ENCODE peak calls at places on chromosomes 1 and 21, in four cellular contexts. L is GM12878, O is SK-N-SH, B is K562. S is an unnamed sample.

GRCh38 chr1:8816306-8816705 is 1.1 kb downstream of the RERE start:
- DNase-seq in B (no peak), O (no peak), L (no peak), S (no peak)

GRCh38 chr1:175152006-175152652 is 40.4 kb downstream of the KIAA0040 start:
- DNase-seq in B (peak), O (peak), L (no peak), S (peak)

GRCh38 chr21:32001390-32001789 is 128.6 kb downstream of the HUNK start:
- DNase-seq in O (no peak), B (no peak), L (no peak), S (no peak)

GRCh38 chr1:167640051-167640450 is 10.0 kb downstream of the RCSD1 start:
- DNase-seq in L (no peak), O (no peak), B (no peak), S (no peak)

GRCh38 chr1:238485062-238485905 is 594.6 kb upstream of the ZP4 start:
- DNase-seq in B (no peak), L (no peak), O (no peak), S (peak)

GRCh38 chr1:153944005-153944821 is 2.3 kb downstream of the DENND4B start:
- DNase-seq in L (no peak), O (peak), B (peak), S (no peak)

GRCh38 chr1:29709711-29710169 is 473.4 kb downstream of the PTPRU start:
- DNase-seq in B (no peak), O (no peak), L (no peak), S (no peak)

GRCh38 chr1:247574664-247575063 is 13.5 kb upstream of the OR2G2 start:
- DNase-seq in L (no peak), O (no peak), B (no peak), S (no peak)

GRCh38 chr1:170714163-170714562 is 50.2 kb downstream of the PRRX1 start:
- DNase-seq in L (no peak), B (no peak), O (no peak), S (no peak)

GRCh38 chr1:239914827-239915231 is 176.9 kb upstream of the FMN2 start:
- DNase-seq in B (no peak), O (no peak), L (no peak), S (no peak)

GRCh38 chr1:31944205-31945089 is 6.3 kb upstream of the PTP4A2 start:
- DNase-seq in L (peak), B (peak), O (no peak), S (peak)

GRCh38 chr1:246573481-246573880 is 7.2 kb downstream of the CNST start:
- DNase-seq in L (no peak), O (no peak), B (no peak), S (no peak)

GRCh38 chr1:161260346-161260745 is 1.8 kb downstream of the PCP4L1 start:
- DNase-seq in L (no peak), O (no peak), B (no peak), S (no peak)

GRCh38 chr1:20376880-20377494 is 86.3 kb downstream of the VWA5B1 start:
- DNase-seq in B (peak), O (peak), L (no peak), S (peak)

GRCh38 chr1:207405814-207406213 is 48.3 kb upstream of the CR2 start:
- DNase-seq in L (no peak), B (no peak), O (no peak), S (no peak)

GRCh38 chr1:19504796-19505693 is 19.7 kb upstream of the CAPZB start:
- DNase-seq in L (no peak), O (no peak), B (no peak), S (no peak)

GRCh38 chr1:220879090-220879508 is at the start of gene HLX:
- DNase-seq in B (peak), L (no peak), O (peak), S (peak)

GRCh38 chr1:54199151-54199764 is 572 bp downstream of the CYB5RL start:
- DNase-seq in O (no peak), L (no peak), B (no peak), S (no peak)

GRCh38 chr1:25900209-25900608 is 6.0 kb downstream of the STMN1 start:
- DNase-seq in L (no peak), B (no peak), O (no peak), S (no peak)

GRCh38 chr1:143610196-143610595 is 361.6 kb downstream of the FAM72C start:
- DNase-seq in O (no peak), B (no peak), L (no peak), S (no peak)

GRCh38 chr1:172117800-172118199 is 276.5 kb downstream of the DNM3 start:
- DNase-seq in O (no peak), B (no peak), L (peak), S (no peak)

GRCh38 chr1:9315411-9316079 is 22.9 kb downstream of the SPSB1 start:
- DNase-seq in O (no peak), L (peak), B (no peak), S (no peak)

GRCh38 chr1:168347630-168348029 is 67.0 kb downstream of the TBX19 start:
- DNase-seq in O (no peak), B (no peak), L (no peak), S (no peak)

GRCh38 chr1:69126761-69127160 is 441.0 kb upstream of the LRRC7 start:
- DNase-seq in B (no peak), O (no peak), L (no peak), S (no peak)

GRCh38 chr1:59500970-59501742 is 204.3 kb downstream of the FGGY start:
- DNase-seq in L (no peak), O (no peak), B (no peak), S (no peak)

GRCh38 chr1:50861742-50862141 is 98.3 kb downstream of the FAF1 start:
- DNase-seq in L (no peak), B (no peak), O (no peak), S (no peak)

GRCh38 chr1:206560021-206560716 is 52.1 kb downstream of the EIF2D start:
- DNase-seq in O (no peak), L (no peak), B (no peak), S (no peak)

GRCh38 chr1:110875216-110875731 is 2.3 kb downstream of the CD53 start:
- DNase-seq in L (peak), B (peak), O (no peak), S (no peak)

GRCh38 chr1:91617242-91617837 is 116.7 kb downstream of the CDC7 start:
- DNase-seq in L (no peak), B (peak), O (no peak), S (peak)

GRCh38 chr1:169914534-169914933 is 20.8 kb upstream of the SCYL3 start:
- DNase-seq in L (no peak), B (no peak), O (no peak), S (no peak)

GRCh38 chr1:100353073-100353801 is 931 bp downstream of the CDC14A start:
- DNase-seq in B (peak), O (peak), L (peak), S (peak)

GRCh38 chr1:27886353-27886679 is 14.0 kb downstream of the THEMIS2 start:
- DNase-seq in B (no peak), L (no peak), O (no peak), S (no peak)

GRCh38 chr1:201594575-201595245 is 55.8 kb downstream of the NAV1 start:
- DNase-seq in O (peak), L (no peak), B (peak), S (peak)

GRCh38 chr1:17606826-17607440 is 67.4 kb downstream of the ARHGEF10L start:
- DNase-seq in O (peak), L (no peak), B (peak), S (peak)

GRCh38 chr1:226692868-226693267 is 46.2 kb downstream of the ITPKB start:
- DNase-seq in B (no peak), O (no peak), L (no peak), S (no peak)

GRCh38 chr1:226690460-226690982 is 48.6 kb downstream of the ITPKB start:
- DNase-seq in L (no peak), B (no peak), O (peak), S (no peak)

GRCh38 chr1:226691257-226691656 is 47.8 kb downstream of the ITPKB start:
- DNase-seq in B (no peak), O (no peak), L (no peak), S (no peak)

GRCh38 chr1:226695335-226695900 is 43.7 kb downstream of the ITPKB start:
- DNase-seq in L (no peak), B (no peak), O (no peak), S (no peak)

GRCh38 chr1:226692067-226692792 is 46.9 kb downstream of the ITPKB start:
- DNase-seq in B (no peak), O (no peak), L (no peak), S (no peak)
- TF ChIP-seq USF1 in B (no peak), O (no peak), L (no peak), S (no peak)

GRCh38 chr1:6352138-6352563 is 41.4 kb downstream of the ACOT7 start:
- DNase-seq in O (no peak), B (peak), L (no peak), S (peak)
- TF ChIP-seq USF1 in O (no peak), B (no peak), L (no peak), S (no peak)

DNA sequence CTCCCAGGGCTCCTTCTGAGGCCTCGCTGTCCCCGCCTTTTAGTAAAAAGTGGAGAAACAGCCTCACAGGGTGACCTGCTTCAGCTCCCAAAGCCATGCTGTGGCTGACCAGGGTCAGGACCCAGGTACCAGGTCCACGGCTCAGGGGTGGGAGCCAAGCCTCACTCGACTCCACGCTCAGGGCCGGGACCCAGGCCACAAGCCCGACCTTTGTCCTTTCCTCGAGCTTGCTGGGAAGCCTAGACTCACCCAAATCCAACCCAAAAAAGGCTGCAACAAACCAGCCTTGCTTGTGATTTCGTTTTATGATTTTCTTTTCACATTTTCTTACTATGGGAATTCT is 59.6 kb upstream of the PDE9A start:
- DNase-seq in O (no peak), B (no peak), L (no peak), S (no peak)
- TF ChIP-seq USF1 in O (no peak), B (no peak), L (no peak), S (no peak)

GRCh38 chr1:7609311-7609994 is 161.6 kb upstream of the VAMP3 start:
- DNase-seq in B (no peak), L (no peak), O (no peak), S (no peak)
- TF ChIP-seq USF1 in B (no peak), L (no peak), O (no peak), S (no peak)

GRCh38 chr1:228004331-228004871 is 2.4 kb upstream of the WNT3A start:
- DNase-seq in O (peak), L (no peak), B (peak), S (peak)
- TF ChIP-seq USF1 in O (no peak), L (no peak), B (no peak), S (no peak)

GRCh38 chr1:3274972-3275371 is 179.5 kb upstream of the ARHGEF16 start:
- DNase-seq in L (no peak), B (no peak), O (no peak), S (no peak)

GRCh38 chr1:3277121-3277520 is 177.3 kb upstream of the ARHGEF16 start:
- DNase-seq in B (no peak), L (no peak), O (no peak), S (no peak)

GRCh38 chr1:3276341-3276800 is 178.1 kb upstream of the ARHGEF16 start:
- DNase-seq in L (no peak), B (no peak), O (no peak), S (no peak)

GRCh38 chr1:3277623-3278022 is 176.8 kb upstream of the ARHGEF16 start:
- DNase-seq in B (no peak), L (no peak), O (no peak), S (no peak)

GRCh38 chr1:3275471-3276340 is 178.8 kb upstream of the ARHGEF16 start:
- DNase-seq in O (no peak), L (no peak), B (no peak), S (no peak)
- TF ChIP-seq USF1 in O (no peak), L (no peak), B (no peak), S (no peak)

GRCh38 chr1:12087797-12088314 is 24.8 kb downstream of the TNFRSF8 start:
- DNase-seq in O (no peak), B (no peak), L (peak), S (no peak)
- TF ChIP-seq USF1 in O (no peak), B (no peak), L (no peak), S (no peak)